ENCODE peak calls at places on chromosomes 4 and X, in eight cellular contexts. One of them, this sample, is unnamed.

GRCh38 chrX:120769576-120770341 is 105.9 kb downstream of the CT47B1 start:
- DNase-seq in endothelial cell of umbilical vein: peak; percentile 68
- DNase-seq in coronary artery: no peak
- DNase-seq in stimulated activated CD4-positive, alpha-beta T cell treated with anti-CD3 and anti-CD28 coated beads, Interleukin-2, amount 100 ng/mL, for 24 hours: no peak
- DNase-seq in CD8-positive, alpha-beta memory T cell: no peak
- DNase-seq in fibroblast of the conjunctiva: peak; percentile 51
- DNase-seq in activated naive CD4-positive, alpha-beta T cell: no peak
- DNase-seq in renal cortical epithelial cell: peak; percentile 82
- DNase-seq in this sample: no peak

GRCh38 chr4:7938513-7939376 is 916 bp downstream of the AFAP1 start:
- DNase-seq in endothelial cell of umbilical vein: peak; percentile 57
- DNase-seq in coronary artery: peak; percentile 76
- DNase-seq in stimulated activated CD4-positive, alpha-beta T cell treated with anti-CD3 and anti-CD28 coated beads, Interleukin-2, amount 100 ng/mL, for 24 hours: no peak
- DNase-seq in CD8-positive, alpha-beta memory T cell: peak; percentile 18
- DNase-seq in fibroblast of the conjunctiva: no peak
- DNase-seq in activated naive CD4-positive, alpha-beta T cell: no peak
- DNase-seq in renal cortical epithelial cell: peak; percentile 20
- DNase-seq in this sample: peak; percentile 77

GRCh38 chr4:150828159-150828558 is 186.9 kb downstream of the LRBA start:
- DNase-seq in endothelial cell of umbilical vein: no peak
- DNase-seq in coronary artery: no peak
- DNase-seq in stimulated activated CD4-positive, alpha-beta T cell treated with anti-CD3 and anti-CD28 coated beads, Interleukin-2, amount 100 ng/mL, for 24 hours: peak; percentile 38
- DNase-seq in CD8-positive, alpha-beta memory T cell: peak; percentile 49
- DNase-seq in fibroblast of the conjunctiva: no peak
- DNase-seq in activated naive CD4-positive, alpha-beta T cell: no peak
- DNase-seq in renal cortical epithelial cell: no peak
- DNase-seq in this sample: no peak

GRCh38 chr4:16026155-16026761 is 57.6 kb downstream of the PROM1 start:
- DNase-seq in endothelial cell of umbilical vein: peak; percentile 76
- DNase-seq in coronary artery: no peak
- DNase-seq in stimulated activated CD4-positive, alpha-beta T cell treated with anti-CD3 and anti-CD28 coated beads, Interleukin-2, amount 100 ng/mL, for 24 hours: peak; percentile 24
- DNase-seq in CD8-positive, alpha-beta memory T cell: no peak
- DNase-seq in fibroblast of the conjunctiva: no peak
- DNase-seq in activated naive CD4-positive, alpha-beta T cell: no peak
- DNase-seq in renal cortical epithelial cell: peak; percentile 72
- DNase-seq in this sample: no peak

GRCh38 chr4:185256444-185256843 is 47.0 kb downstream of the SNX25 start:
- DNase-seq in endothelial cell of umbilical vein: no peak
- DNase-seq in coronary artery: no peak
- DNase-seq in stimulated activated CD4-positive, alpha-beta T cell treated with anti-CD3 and anti-CD28 coated beads, Interleukin-2, amount 100 ng/mL, for 24 hours: no peak
- DNase-seq in CD8-positive, alpha-beta memory T cell: no peak
- DNase-seq in fibroblast of the conjunctiva: no peak
- DNase-seq in activated naive CD4-positive, alpha-beta T cell: no peak
- DNase-seq in renal cortical epithelial cell: peak; percentile 76
- DNase-seq in this sample: no peak

GRCh38 chr4:107853444-107854325 is 29.0 kb downstream of the SGMS2 start:
- DNase-seq in endothelial cell of umbilical vein: peak; percentile 71
- DNase-seq in coronary artery: no peak
- DNase-seq in stimulated activated CD4-positive, alpha-beta T cell treated with anti-CD3 and anti-CD28 coated beads, Interleukin-2, amount 100 ng/mL, for 24 hours: no peak
- DNase-seq in CD8-positive, alpha-beta memory T cell: no peak
- DNase-seq in fibroblast of the conjunctiva: no peak
- DNase-seq in activated naive CD4-positive, alpha-beta T cell: no peak
- DNase-seq in renal cortical epithelial cell: peak; percentile 61
- DNase-seq in this sample: no peak

GRCh38 chrX:56764153-56764974 is 35.3 kb downstream of the NBDY start:
- DNase-seq in endothelial cell of umbilical vein: peak; percentile 64
- DNase-seq in coronary artery: peak; percentile 87
- DNase-seq in stimulated activated CD4-positive, alpha-beta T cell treated with anti-CD3 and anti-CD28 coated beads, Interleukin-2, amount 100 ng/mL, for 24 hours: peak; percentile 61
- DNase-seq in CD8-positive, alpha-beta memory T cell: peak; percentile 20
- DNase-seq in fibroblast of the conjunctiva: peak; percentile 88
- DNase-seq in activated naive CD4-positive, alpha-beta T cell: no peak
- DNase-seq in renal cortical epithelial cell: peak; percentile 47
- DNase-seq in this sample: peak; percentile 80

GRCh38 chr4:188781655-188782054 is 642.4 kb downstream of the TRIML1 start:
- DNase-seq in endothelial cell of umbilical vein: no peak
- DNase-seq in coronary artery: no peak
- DNase-seq in stimulated activated CD4-positive, alpha-beta T cell treated with anti-CD3 and anti-CD28 coated beads, Interleukin-2, amount 100 ng/mL, for 24 hours: no peak
- DNase-seq in CD8-positive, alpha-beta memory T cell: no peak
- DNase-seq in fibroblast of the conjunctiva: peak; percentile 22
- DNase-seq in activated naive CD4-positive, alpha-beta T cell: no peak
- DNase-seq in renal cortical epithelial cell: peak; percentile 18
- DNase-seq in this sample: no peak

GRCh38 chr4:74598611-74599325 is 153.8 kb downstream of the AREG start:
- DNase-seq in endothelial cell of umbilical vein: peak; percentile 18
- DNase-seq in coronary artery: no peak
- DNase-seq in stimulated activated CD4-positive, alpha-beta T cell treated with anti-CD3 and anti-CD28 coated beads, Interleukin-2, amount 100 ng/mL, for 24 hours: no peak
- DNase-seq in CD8-positive, alpha-beta memory T cell: no peak
- DNase-seq in fibroblast of the conjunctiva: no peak
- DNase-seq in activated naive CD4-positive, alpha-beta T cell: no peak
- DNase-seq in renal cortical epithelial cell: no peak
- DNase-seq in this sample: no peak

GRCh38 chrX:113982766-113983165 is 601.1 kb upstream of the HTR2C start:
- DNase-seq in endothelial cell of umbilical vein: no peak
- DNase-seq in coronary artery: no peak
- DNase-seq in stimulated activated CD4-positive, alpha-beta T cell treated with anti-CD3 and anti-CD28 coated beads, Interleukin-2, amount 100 ng/mL, for 24 hours: no peak
- DNase-seq in CD8-positive, alpha-beta memory T cell: no peak
- DNase-seq in fibroblast of the conjunctiva: no peak
- DNase-seq in activated naive CD4-positive, alpha-beta T cell: no peak
- DNase-seq in renal cortical epithelial cell: no peak
- DNase-seq in this sample: no peak

GRCh38 chrX:154892263-154892662 is 6.1 kb downstream of the F8A1 start:
- DNase-seq in endothelial cell of umbilical vein: no peak
- DNase-seq in coronary artery: no peak
- DNase-seq in stimulated activated CD4-positive, alpha-beta T cell treated with anti-CD3 and anti-CD28 coated beads, Interleukin-2, amount 100 ng/mL, for 24 hours: no peak
- DNase-seq in CD8-positive, alpha-beta memory T cell: no peak
- DNase-seq in fibroblast of the conjunctiva: no peak
- DNase-seq in activated naive CD4-positive, alpha-beta T cell: no peak
- DNase-seq in renal cortical epithelial cell: no peak
- DNase-seq in this sample: no peak

GRCh38 chrX:43333543-43333942 is 322.6 kb upstream of the MAOA start:
- DNase-seq in endothelial cell of umbilical vein: peak; percentile 19
- DNase-seq in coronary artery: no peak
- DNase-seq in stimulated activated CD4-positive, alpha-beta T cell treated with anti-CD3 and anti-CD28 coated beads, Interleukin-2, amount 100 ng/mL, for 24 hours: no peak
- DNase-seq in CD8-positive, alpha-beta memory T cell: no peak
- DNase-seq in fibroblast of the conjunctiva: no peak
- DNase-seq in activated naive CD4-positive, alpha-beta T cell: no peak
- DNase-seq in renal cortical epithelial cell: no peak
- DNase-seq in this sample: no peak

GRCh38 chr4:10333942-10334341 is 123.3 kb downstream of the ZNF518B start:
- DNase-seq in endothelial cell of umbilical vein: no peak
- DNase-seq in coronary artery: no peak
- DNase-seq in stimulated activated CD4-positive, alpha-beta T cell treated with anti-CD3 and anti-CD28 coated beads, Interleukin-2, amount 100 ng/mL, for 24 hours: no peak
- DNase-seq in CD8-positive, alpha-beta memory T cell: no peak
- DNase-seq in fibroblast of the conjunctiva: no peak
- DNase-seq in activated naive CD4-positive, alpha-beta T cell: no peak
- DNase-seq in renal cortical epithelial cell: no peak
- DNase-seq in this sample: no peak

GRCh38 chrX:132409780-132410556 is 78.9 kb downstream of the MBNL3 start:
- DNase-seq in endothelial cell of umbilical vein: no peak
- DNase-seq in coronary artery: no peak
- DNase-seq in stimulated activated CD4-positive, alpha-beta T cell treated with anti-CD3 and anti-CD28 coated beads, Interleukin-2, amount 100 ng/mL, for 24 hours: no peak
- DNase-seq in CD8-positive, alpha-beta memory T cell: no peak
- DNase-seq in fibroblast of the conjunctiva: no peak
- DNase-seq in activated naive CD4-positive, alpha-beta T cell: no peak
- DNase-seq in renal cortical epithelial cell: no peak
- DNase-seq in this sample: no peak